ENCODE peak calls at places on chromosome 5, in four cellular contexts. S, V, I and U are unnamed samples.

GRCh38 chr5:124236366-124237231 is 509.8 kb downstream of the ZNF608 start:
- DNase-seq in S (no peak), V (no peak), I (no peak), U (no peak)

GRCh38 chr5:146717951-146718350 is 160.6 kb downstream of the PPP2R2B start:
- DNase-seq in S (no peak), V (no peak), I (no peak), U (no peak)

GRCh38 chr5:101174981-101175380 is 271.9 kb upstream of the ST8SIA4 start:
- DNase-seq in S (no peak), V (no peak), I (no peak), U (no peak)

GRCh38 chr5:50301756-50302155 is 139.3 kb downstream of the EMB start:
- DNase-seq in S (no peak), V (no peak), I (no peak), U (no peak)

GRCh38 chr5:115944501-115944900 is 17.8 kb upstream of the LVRN start:
- DNase-seq in S (no peak), V (no peak), I (no peak), U (no peak)

GRCh38 chr5:134142806-134143205 is 28.3 kb downstream of the TCF7 start:
- DNase-seq in S (peak), V (no peak), I (no peak), U (peak)

GRCh38 chr5:8176101-8176693 is 307.2 kb downstream of the MTRR start:
- DNase-seq in S (no peak), V (peak), I (no peak), U (no peak)

GRCh38 chr5:143154495-143155375 is 248.8 kb downstream of the NR3C1 start:
- DNase-seq in S (no peak), V (no peak), I (no peak), U (no peak)

GRCh38 chr5:35198096-35198495 is 32.2 kb downstream of the PRLR start:
- DNase-seq in S (no peak), V (peak), I (peak), U (no peak)

GRCh38 chr5:62340392-62340791 is 34.4 kb downstream of the KIF2A start:
- DNase-seq in S (no peak), V (no peak), I (no peak), U (no peak)

GRCh38 chr5:59380350-59380951 is 513.1 kb downstream of the PDE4D start:
- DNase-seq in S (no peak), V (no peak), I (no peak), U (no peak)

GRCh38 chr5:147782053-147783028 is at the start of gene JAKMIP2:
- DNase-seq in S (peak), V (peak), I (peak), U (no peak)

GRCh38 chr5:129904667-129905466 is 602 bp downstream of the CHSY3 start:
- DNase-seq in S (peak), V (peak), I (no peak), U (peak)

GRCh38 chr5:54671111-54671531 is 153.6 kb downstream of the SNX18 start:
- DNase-seq in S (no peak), V (no peak), I (no peak), U (no peak)

GRCh38 chr5:33781286-33781685 is 110.5 kb downstream of the ADAMTS12 start:
- DNase-seq in S (no peak), V (no peak), I (no peak), U (no peak)

GRCh38 chr5:98964621-98965020 is 35.8 kb upstream of the CHD1 start:
- DNase-seq in S (no peak), V (no peak), I (no peak), U (no peak)

GRCh38 chr5:98927242-98927987 is 1.4 kb downstream of the CHD1 start:
- DNase-seq in S (no peak), V (peak), I (peak), U (no peak)

GRCh38 chr5:158953929-158954534 is 145.7 kb downstream of the EBF1 start:
- DNase-seq in S (no peak), V (no peak), I (no peak), U (no peak)

GRCh38 chr5:121630402-121630801 is 221.3 kb upstream of the FTMT start:
- DNase-seq in S (no peak), V (no peak), I (no peak), U (no peak)

GRCh38 chr5:172163346-172163745 is 24.7 kb downstream of the STK10 start:
- DNase-seq in S (no peak), V (no peak), I (peak), U (no peak)

GRCh38 chr5:93249651-93250289 is 331.2 kb downstream of the NR2F1-AS1 start:
- DNase-seq in S (no peak), V (no peak), I (no peak), U (no peak)

GRCh38 chr5:105752801-105753200 is 1917.9 kb downstream of the EFNA5 start:
- DNase-seq in S (no peak), V (no peak), I (no peak), U (no peak)

GRCh38 chr5:73263001-73263710 is 90.2 kb downstream of the TMEM174 start:
- DNase-seq in S (no peak), V (no peak), I (no peak), U (no peak)

GRCh38 chr5:102718819-102719218 is 36.3 kb upstream of the PAM start:
- DNase-seq in S (no peak), V (no peak), I (no peak), U (no peak)

GRCh38 chr5:148794275-148794674 is 32.1 kb upstream of the ADRB2 start:
- DNase-seq in S (no peak), V (no peak), I (no peak), U (no peak)

GRCh38 chr5:134647750-134648424 is 698 bp upstream of the SEC24A start:
- DNase-seq in S (no peak), V (no peak), I (no peak), U (no peak)

GRCh38 chr5:68519135-68519534 is 303.6 kb downstream of the PIK3R1 start:
- DNase-seq in S (no peak), V (no peak), I (no peak), U (no peak)

GRCh38 chr5:77239126-77239741 is 28.8 kb downstream of the PDE8B start:
- DNase-seq in S (no peak), V (no peak), I (no peak), U (no peak)

GRCh38 chr5:142360607-142361120 is 35.8 kb upstream of the SPRY4 start:
- DNase-seq in S (no peak), V (peak), I (no peak), U (no peak)

GRCh38 chr5:68177676-68178075 is 37.9 kb upstream of the PIK3R1 start:
- DNase-seq in S (no peak), V (no peak), I (no peak), U (no peak)

GRCh38 chr5:8770431-8770830 is 775.4 kb downstream of the SEMA5A start:
- DNase-seq in S (no peak), V (no peak), I (no peak), U (no peak)

GRCh38 chr5:161846731-161847130 is 1.2 kb upstream of the GABRA1 start:
- DNase-seq in S (peak), V (peak), I (no peak), U (no peak)

GRCh38 chr5:168002116-168002515 is 289.3 kb upstream of the WWC1 start:
- DNase-seq in S (no peak), V (no peak), I (no peak), U (no peak)

GRCh38 chr5:148125641-148126040 is 42.7 kb upstream of the SPINK14 start:
- DNase-seq in S (no peak), V (no peak), I (no peak), U (no peak)

GRCh38 chr5:160539431-160539830 is 117.8 kb downstream of the PTTG1 start:
- DNase-seq in S (no peak), V (no peak), I (no peak), U (no peak)

GRCh38 chr5:1293416-1293996 is 1.4 kb downstream of the TERT start:
- DNase-seq in S (peak), V (no peak), I (no peak), U (no peak)

GRCh38 chr5:138743506-138743905 is 9.7 kb upstream of the CTNNA1 start:
- DNase-seq in S (no peak), V (no peak), I (no peak), U (no peak)

GRCh38 chr5:138737494-138738265 is 15.5 kb upstream of the CTNNA1 start:
- DNase-seq in S (no peak), V (no peak), I (no peak), U (no peak)

GRCh38 chr5:138745268-138745667 is 8.0 kb upstream of the CTNNA1 start:
- DNase-seq in S (no peak), V (no peak), I (no peak), U (no peak)

GRCh38 chr5:138738399-138738798 is 14.8 kb upstream of the CTNNA1 start:
- DNase-seq in S (no peak), V (no peak), I (no peak), U (no peak)

DNA sequence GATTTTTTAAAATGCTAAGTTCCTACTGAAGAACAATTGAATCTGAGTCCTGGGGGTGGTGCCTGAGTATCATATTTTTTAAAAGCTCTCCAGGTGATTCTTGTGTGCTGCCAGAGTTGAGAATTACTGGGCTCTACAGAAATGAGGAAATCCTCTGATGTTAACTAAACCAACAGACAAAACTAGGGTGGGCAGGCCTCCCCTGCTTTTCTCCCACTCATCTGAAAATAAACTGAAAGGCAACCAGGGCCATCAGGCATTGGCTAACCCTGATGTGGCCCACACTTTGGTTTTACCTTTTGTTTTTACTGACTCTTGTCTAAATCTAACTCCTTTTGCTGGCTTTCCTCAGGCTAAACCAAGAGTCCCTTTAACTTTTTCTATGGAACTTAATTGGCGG is 13.3 kb upstream of the CTNNA1 start:
- DNase-seq in S (no peak), V (no peak), I (no peak), U (no peak)
- H3K27ac ChIP-seq in S (no peak), V (no peak), I (no peak), U (no peak)

GRCh38 chr5:135833961-135834638 is 363 bp upstream of the SLC25A48 start:
- DNase-seq in S (peak), V (no peak), I (no peak), U (peak)
- TF ChIP-seq CTCF in S (no peak), V (peak), I (peak), U (no peak)

GRCh38 chr5:176610430-176610763 is 441 bp upstream of the GPRIN1 start:
- DNase-seq in S (no peak), V (no peak), I (no peak), U (no peak)

GRCh38 chr5:176608142-176608705 is 1.7 kb downstream of the GPRIN1 start:
- DNase-seq in S (no peak), V (no peak), I (no peak), U (no peak)

GRCh38 chr5:176609724-176610429 is at the start of gene GPRIN1:
- DNase-seq in S (peak), V (peak), I (no peak), U (no peak)

GRCh38 chr5:176606875-176607274 is 3.1 kb downstream of the GPRIN1 start:
- DNase-seq in S (no peak), V (no peak), I (no peak), U (no peak)

DNA sequence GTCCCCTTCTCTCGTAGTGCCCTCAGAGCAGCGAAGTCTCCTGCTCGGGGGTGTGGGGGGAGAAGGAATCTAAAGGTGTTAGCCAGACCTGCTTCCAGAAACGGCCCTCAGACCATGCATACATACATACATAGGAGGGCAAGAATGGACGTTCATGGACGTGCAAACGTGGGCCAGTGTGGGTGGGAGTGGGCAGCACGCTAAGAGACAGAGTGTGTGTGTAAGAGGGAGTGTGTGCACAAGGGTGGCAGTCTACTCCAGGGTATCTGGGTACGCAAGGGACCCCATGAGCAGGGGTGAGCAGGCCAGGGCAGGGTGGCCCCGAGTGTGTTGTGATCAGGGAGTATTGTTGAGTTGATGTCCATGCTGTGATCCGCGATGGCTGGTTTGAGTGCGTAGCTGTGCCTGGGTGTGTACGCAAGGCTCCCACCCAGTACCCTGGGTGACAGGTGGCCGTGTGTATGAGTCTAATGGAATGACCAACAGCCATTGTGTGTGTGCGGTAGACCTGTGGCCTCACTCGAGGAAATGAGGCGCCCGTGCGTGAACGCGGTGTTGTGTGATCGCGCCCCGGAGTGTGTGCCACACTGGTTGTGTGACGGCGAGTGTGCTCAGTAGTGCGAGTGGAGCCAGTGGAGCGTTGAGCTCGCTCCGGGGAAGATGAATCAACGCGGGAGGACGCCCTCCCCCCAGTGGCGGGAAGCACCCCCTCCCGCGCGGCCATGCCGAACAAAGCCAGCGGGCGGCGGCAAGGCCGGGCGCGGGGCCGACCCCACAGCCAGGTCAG is 826 bp downstream of the GPRIN1 start:
- DNase-seq in S (no peak), V (no peak), I (no peak), U (no peak)
- H3K4me3 ChIP-seq in S (peak), V (peak), I (peak), U (peak)

GRCh38 chr5:151357792-151358191 is 10.4 kb upstream of the SLC36A2 start:
- DNase-seq in S (no peak), V (no peak), I (no peak), U (no peak)

GRCh38 chr5:151359391-151359790 is 12.0 kb upstream of the SLC36A2 start:
- DNase-seq in S (no peak), V (no peak), I (no peak), U (no peak)

GRCh38 chr5:151362970-151363369 is 15.6 kb upstream of the SLC36A2 start:
- DNase-seq in S (no peak), V (no peak), I (no peak), U (no peak)

DNA sequence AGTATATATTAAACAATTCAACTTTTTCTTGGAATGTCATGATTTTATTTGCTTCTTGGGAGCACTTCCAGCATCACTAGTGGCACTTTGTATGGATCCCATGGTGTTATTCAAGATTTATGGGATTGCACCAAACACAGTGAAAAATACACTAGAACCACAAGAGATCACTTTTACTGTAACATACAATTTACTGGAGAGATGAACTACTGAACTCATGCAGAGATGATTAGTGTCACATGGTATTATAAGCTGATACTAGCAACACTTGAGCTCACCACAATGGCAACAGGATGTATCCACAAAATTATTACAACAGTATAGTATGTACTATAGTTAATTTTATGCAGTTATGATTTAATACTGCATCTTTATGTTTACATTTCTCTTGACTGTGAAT is 16.3 kb upstream of the SLC36A2 start:
- DNase-seq in S (no peak), V (no peak), I (no peak), U (no peak)
- H3K27ac ChIP-seq in S (no peak), V (no peak), I (no peak), U (no peak)